ENCODE peak calls at places on chromosomes 16 and 17, in five cellular contexts. One of them, this sample, is unnamed.

GRCh38 chr17:41013606-41014005 is 4.7 kb upstream of the KRTAP3-1 start:
- DNase-seq in right lobe of liver: no peak
- DNase-seq in tibial artery: no peak
- DNase-seq in neuronal stem cell: no peak
- DNase-seq in mammary epithelial cell: no peak
- DNase-seq in this sample: no peak

GRCh38 chr17:7313028-7313889 is 1.9 kb downstream of the GPS2 start:
- DNase-seq in right lobe of liver: no peak
- DNase-seq in tibial artery: no peak
- DNase-seq in neuronal stem cell: no peak
- DNase-seq in mammary epithelial cell: peak; percentile 9
- DNase-seq in this sample: no peak

GRCh38 chr16:70775399-70775798 is 25.6 kb downstream of the VAC14 start:
- DNase-seq in right lobe of liver: no peak
- DNase-seq in tibial artery: no peak
- DNase-seq in neuronal stem cell: no peak
- DNase-seq in mammary epithelial cell: no peak
- DNase-seq in this sample: no peak

GRCh38 chr17:39962642-39963220 is at the start of gene GSDMA:
- DNase-seq in right lobe of liver: no peak
- DNase-seq in tibial artery: no peak
- DNase-seq in neuronal stem cell: no peak
- DNase-seq in mammary epithelial cell: no peak
- DNase-seq in this sample: no peak

GRCh38 chr17:78923660-78924453 is 1.3 kb downstream of the TIMP2 start:
- DNase-seq in right lobe of liver: peak; percentile 70
- DNase-seq in tibial artery: peak; percentile 85
- DNase-seq in neuronal stem cell: no peak
- DNase-seq in mammary epithelial cell: peak; percentile 81
- DNase-seq in this sample: peak; percentile 46

GRCh38 chr17:36884495-36885160 is 52.6 kb upstream of the LHX1 start:
- DNase-seq in right lobe of liver: no peak
- DNase-seq in tibial artery: no peak
- DNase-seq in neuronal stem cell: no peak
- DNase-seq in mammary epithelial cell: no peak
- DNase-seq in this sample: no peak

GRCh38 chr16:4179020-4179419 is 62.8 kb upstream of the ADCY9 start:
- DNase-seq in right lobe of liver: peak; percentile 70
- DNase-seq in tibial artery: no peak
- DNase-seq in neuronal stem cell: no peak
- DNase-seq in mammary epithelial cell: peak; percentile 82
- DNase-seq in this sample: no peak

GRCh38 chr16:12122202-12122601 is 145.7 kb downstream of the SNX29 start:
- DNase-seq in right lobe of liver: no peak
- DNase-seq in tibial artery: no peak
- DNase-seq in neuronal stem cell: no peak
- DNase-seq in mammary epithelial cell: no peak
- DNase-seq in this sample: no peak

GRCh38 chr16:74650966-74651567 is 15.6 kb downstream of the RFWD3 start:
- DNase-seq in right lobe of liver: no peak
- DNase-seq in tibial artery: no peak
- DNase-seq in neuronal stem cell: no peak
- DNase-seq in mammary epithelial cell: no peak
- DNase-seq in this sample: peak; percentile 26

GRCh38 chr16:20393801-20394637 is 10.5 kb downstream of the PDILT start:
- DNase-seq in right lobe of liver: peak; percentile 70
- DNase-seq in tibial artery: no peak
- DNase-seq in neuronal stem cell: no peak
- DNase-seq in mammary epithelial cell: no peak
- DNase-seq in this sample: no peak

GRCh38 chr16:78106659-78107058 is 7.2 kb downstream of the WWOX start:
- DNase-seq in right lobe of liver: no peak
- DNase-seq in tibial artery: no peak
- DNase-seq in neuronal stem cell: no peak
- DNase-seq in mammary epithelial cell: no peak
- DNase-seq in this sample: no peak

GRCh38 chr16:89862732-89863131 is 10.7 kb upstream of the TCF25 start:
- DNase-seq in right lobe of liver: no peak
- DNase-seq in tibial artery: no peak
- DNase-seq in neuronal stem cell: no peak
- DNase-seq in mammary epithelial cell: no peak
- DNase-seq in this sample: no peak

GRCh38 chr17:80847506-80848230 is 144.0 kb upstream of the CHMP6 start:
- DNase-seq in right lobe of liver: no peak
- DNase-seq in tibial artery: peak; percentile 46
- DNase-seq in neuronal stem cell: no peak
- DNase-seq in mammary epithelial cell: no peak
- DNase-seq in this sample: peak; percentile 44

GRCh38 chr16:17211797-17212196 is 259.0 kb downstream of the XYLT1 start:
- DNase-seq in right lobe of liver: no peak
- DNase-seq in tibial artery: no peak
- DNase-seq in neuronal stem cell: peak; percentile 36
- DNase-seq in mammary epithelial cell: no peak
- DNase-seq in this sample: peak; percentile 29

GRCh38 chr17:74380086-74380958 is 13.0 kb downstream of the GPR142 start:
- DNase-seq in right lobe of liver: no peak
- DNase-seq in tibial artery: peak; percentile 83
- DNase-seq in neuronal stem cell: no peak
- DNase-seq in mammary epithelial cell: peak; percentile 77
- DNase-seq in this sample: no peak

GRCh38 chr17:54920819-54921218 is 20.2 kb downstream of the TOM1L1 start:
- DNase-seq in right lobe of liver: no peak
- DNase-seq in tibial artery: no peak
- DNase-seq in neuronal stem cell: no peak
- DNase-seq in mammary epithelial cell: no peak
- DNase-seq in this sample: no peak

GRCh38 chr16:23216658-23217246 is 34.2 kb downstream of the SCNN1G start:
- DNase-seq in right lobe of liver: no peak
- DNase-seq in tibial artery: no peak
- DNase-seq in neuronal stem cell: no peak
- DNase-seq in mammary epithelial cell: no peak
- DNase-seq in this sample: no peak

GRCh38 chr17:43428524-43428923 is 29.7 kb downstream of the ARL4D start:
- DNase-seq in right lobe of liver: no peak
- DNase-seq in tibial artery: no peak
- DNase-seq in neuronal stem cell: no peak
- DNase-seq in mammary epithelial cell: no peak
- DNase-seq in this sample: no peak

GRCh38 chr17:68455756-68456528 is 1.4 kb downstream of the WIPI1 start:
- DNase-seq in right lobe of liver: no peak
- DNase-seq in tibial artery: no peak
- DNase-seq in neuronal stem cell: no peak
- DNase-seq in mammary epithelial cell: peak; percentile 92
- DNase-seq in this sample: no peak

GRCh38 chr17:37278247-37278894 is 97.4 kb upstream of the C17orf78 start:
- DNase-seq in right lobe of liver: no peak
- DNase-seq in tibial artery: no peak
- DNase-seq in neuronal stem cell: no peak
- DNase-seq in mammary epithelial cell: no peak
- DNase-seq in this sample: no peak

GRCh38 chr17:17587614-17588336 is 3.7 kb downstream of the PEMT start:
- DNase-seq in right lobe of liver: no peak
- DNase-seq in tibial artery: no peak
- DNase-seq in neuronal stem cell: no peak
- DNase-seq in mammary epithelial cell: no peak
- DNase-seq in this sample: no peak

GRCh38 chr17:50161023-50161910 is 4.5 kb upstream of the SGCA start:
- DNase-seq in right lobe of liver: peak; percentile 93
- DNase-seq in tibial artery: peak; percentile 96
- DNase-seq in neuronal stem cell: peak; percentile 94
- DNase-seq in mammary epithelial cell: peak; percentile 81
- DNase-seq in this sample: peak; percentile 94

GRCh38 chr17:74512041-74512440 is 19.2 kb downstream of the CD300LB start:
- DNase-seq in right lobe of liver: no peak
- DNase-seq in tibial artery: peak; percentile 64
- DNase-seq in neuronal stem cell: no peak
- DNase-seq in mammary epithelial cell: no peak
- DNase-seq in this sample: no peak

GRCh38 chr17:17416007-17416399 is 60.8 kb upstream of the MED9 start:
- DNase-seq in right lobe of liver: no peak
- DNase-seq in tibial artery: no peak
- DNase-seq in neuronal stem cell: peak; percentile 15
- DNase-seq in mammary epithelial cell: peak; percentile 72
- DNase-seq in this sample: peak; percentile 31

GRCh38 chr17:83006515-83007455 is 72.6 kb upstream of the METRNL start:
- DNase-seq in right lobe of liver: no peak
- DNase-seq in tibial artery: no peak
- DNase-seq in neuronal stem cell: no peak
- DNase-seq in mammary epithelial cell: no peak
- DNase-seq in this sample: no peak

GRCh38 chr17:50330151-50330753 is 15.7 kb upstream of the XYLT2 start:
- DNase-seq in right lobe of liver: no peak
- DNase-seq in tibial artery: no peak
- DNase-seq in neuronal stem cell: no peak
- DNase-seq in mammary epithelial cell: no peak
- DNase-seq in this sample: no peak

GRCh38 chr16:74713325-74713724 is 12.7 kb upstream of the MLKL start:
- DNase-seq in right lobe of liver: no peak
- DNase-seq in tibial artery: peak; percentile 55
- DNase-seq in neuronal stem cell: no peak
- DNase-seq in mammary epithelial cell: no peak
- DNase-seq in this sample: no peak

GRCh38 chr16:81003610-81004460 is 2.9 kb downstream of the CMC2 start:
- DNase-seq in right lobe of liver: no peak
- DNase-seq in tibial artery: no peak
- DNase-seq in neuronal stem cell: no peak
- DNase-seq in mammary epithelial cell: peak; percentile 3
- DNase-seq in this sample: peak; percentile 26

GRCh38 chr16:67177743-67178699 is 5.7 kb downstream of the MATCAP1 start:
- DNase-seq in right lobe of liver: peak; percentile 88
- DNase-seq in tibial artery: peak; percentile 85
- DNase-seq in neuronal stem cell: no peak
- DNase-seq in mammary epithelial cell: peak; percentile 94
- DNase-seq in this sample: no peak

GRCh38 chr17:10149573-10150399 is 48.6 kb downstream of the GAS7 start:
- DNase-seq in right lobe of liver: no peak
- DNase-seq in tibial artery: no peak
- DNase-seq in neuronal stem cell: no peak
- DNase-seq in mammary epithelial cell: peak; percentile 16
- DNase-seq in this sample: no peak

GRCh38 chr16:53829186-53829747 is 125.3 kb downstream of the FTO start:
- DNase-seq in right lobe of liver: no peak
- DNase-seq in tibial artery: no peak
- DNase-seq in neuronal stem cell: no peak
- DNase-seq in mammary epithelial cell: peak; percentile 57
- DNase-seq in this sample: no peak

GRCh38 chr17:70022175-70022574 is 52.9 kb upstream of the KCNJ16 start:
- DNase-seq in right lobe of liver: no peak
- DNase-seq in tibial artery: no peak
- DNase-seq in neuronal stem cell: no peak
- DNase-seq in mammary epithelial cell: no peak
- DNase-seq in this sample: no peak

GRCh38 chr16:20971420-20971819 is 70.8 kb downstream of the LYRM1 start:
- DNase-seq in right lobe of liver: no peak
- DNase-seq in tibial artery: no peak
- DNase-seq in neuronal stem cell: no peak
- DNase-seq in mammary epithelial cell: peak; percentile 82
- DNase-seq in this sample: no peak

DNA sequence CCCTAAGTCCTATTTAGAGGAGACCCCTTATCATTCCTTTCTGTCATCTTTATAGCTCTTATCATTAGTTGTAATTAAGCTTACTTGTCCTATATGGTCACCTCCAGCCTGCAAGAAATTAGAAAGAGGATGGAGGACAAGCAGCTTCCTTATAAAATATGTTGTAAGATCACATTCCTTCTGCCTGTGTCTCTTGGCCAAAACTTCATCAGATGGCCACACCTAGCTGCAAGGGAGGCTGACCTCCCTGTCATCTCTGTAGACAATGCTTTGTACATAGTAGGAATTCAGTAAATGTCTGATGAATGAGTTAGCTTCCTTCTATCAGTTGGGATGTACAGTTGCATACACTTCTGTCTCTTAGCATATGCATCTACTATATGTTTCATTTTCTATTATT is 1.9 kb downstream of the TTC19 start:
- DNase-seq in right lobe of liver: no peak
- DNase-seq in tibial artery: no peak
- DNase-seq in neuronal stem cell: no peak
- DNase-seq in mammary epithelial cell: peak; percentile 49
- DNase-seq in this sample: no peak
- H3K36me3 ChIP-seq in right lobe of liver: peaks cover 41% of the 10 kb centered on the region
- H3K36me3 ChIP-seq in tibial artery: peaks cover 53% of the 10 kb centered on the region
- H3K36me3 ChIP-seq in neuronal stem cell: peaks cover 23% of the 10 kb centered on the region
- H3K36me3 ChIP-seq in mammary epithelial cell: peaks cover 39% of the 10 kb centered on the region
- H3K36me3 ChIP-seq in this sample: peaks cover 47% of the 10 kb centered on the region

GRCh38 chr17:38453951-38454421 is 25.7 kb downstream of the ARHGAP23 start:
- DNase-seq in right lobe of liver: no peak
- DNase-seq in tibial artery: no peak
- DNase-seq in neuronal stem cell: no peak
- DNase-seq in mammary epithelial cell: no peak
- DNase-seq in this sample: no peak

GRCh38 chr17:38452719-38453118 is 24.5 kb downstream of the ARHGAP23 start:
- DNase-seq in right lobe of liver: no peak
- DNase-seq in tibial artery: no peak
- DNase-seq in neuronal stem cell: no peak
- DNase-seq in mammary epithelial cell: no peak
- DNase-seq in this sample: no peak

GRCh38 chr17:38456031-38456815 is 28.0 kb downstream of the ARHGAP23 start:
- DNase-seq in right lobe of liver: no peak
- DNase-seq in tibial artery: no peak
- DNase-seq in neuronal stem cell: no peak
- DNase-seq in mammary epithelial cell: no peak
- DNase-seq in this sample: no peak

GRCh38 chr17:38454528-38454927 is 26.3 kb downstream of the ARHGAP23 start:
- DNase-seq in right lobe of liver: peak; percentile 76
- DNase-seq in tibial artery: peak; percentile 98
- DNase-seq in neuronal stem cell: no peak
- DNase-seq in mammary epithelial cell: peak; percentile 75
- DNase-seq in this sample: no peak

GRCh38 chr17:38455288-38455915 is 27.1 kb downstream of the ARHGAP23 start:
- DNase-seq in right lobe of liver: no peak
- DNase-seq in tibial artery: no peak
- DNase-seq in neuronal stem cell: no peak
- DNase-seq in mammary epithelial cell: no peak
- DNase-seq in this sample: no peak
- H3K4me1 ChIP-seq in right lobe of liver: no peaks in the 10 kb centered on the region
- H3K4me1 ChIP-seq in tibial artery: peaks cover 38% of the 10 kb centered on the region
- H3K4me1 ChIP-seq in neuronal stem cell: peaks cover 70% of the 10 kb centered on the region
- H3K4me1 ChIP-seq in mammary epithelial cell: peaks cover 50% of the 10 kb centered on the region
- H3K4me1 ChIP-seq in this sample: no peaks in the 10 kb centered on the region

DNA sequence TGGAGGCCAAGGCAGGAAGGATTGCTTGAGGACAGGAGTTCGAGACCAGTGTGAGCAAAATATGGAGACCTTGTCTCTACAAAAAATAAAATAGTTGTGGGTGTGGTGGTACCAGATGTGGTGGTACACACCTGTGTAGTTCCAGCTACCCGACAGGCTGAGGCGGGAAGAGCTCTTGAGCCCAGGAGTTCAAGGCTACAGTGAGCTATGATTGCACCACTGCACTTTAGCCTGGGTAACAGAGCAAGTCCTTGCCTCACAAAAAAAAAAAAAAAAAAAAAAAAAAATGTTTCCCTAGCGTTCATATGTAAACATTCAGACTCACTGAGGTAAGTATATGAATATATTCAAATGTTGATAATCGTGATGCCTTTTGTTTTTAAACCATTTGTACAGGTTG is 39.5 kb downstream of the CLUH start:
- DNase-seq in right lobe of liver: no peak
- DNase-seq in tibial artery: no peak
- DNase-seq in neuronal stem cell: no peak
- DNase-seq in mammary epithelial cell: no peak
- DNase-seq in this sample: no peak
- H3K36me3 ChIP-seq in right lobe of liver: peaks cover 39% of the 10 kb centered on the region
- H3K36me3 ChIP-seq in tibial artery: peaks cover 92% of the 10 kb centered on the region
- H3K36me3 ChIP-seq in neuronal stem cell: peaks cover 23% of the 10 kb centered on the region
- H3K36me3 ChIP-seq in mammary epithelial cell: peaks cover 43% of the 10 kb centered on the region
- H3K36me3 ChIP-seq in this sample: peaks cover 85% of the 10 kb centered on the region

GRCh38 chr17:4440690-4441686 is 7.2 kb downstream of the SPNS3 start:
- DNase-seq in right lobe of liver: no peak
- DNase-seq in tibial artery: no peak
- DNase-seq in neuronal stem cell: no peak
- DNase-seq in mammary epithelial cell: no peak
- DNase-seq in this sample: no peak
- H3K4me1 ChIP-seq in right lobe of liver: no peaks in the 10 kb centered on the region
- H3K4me1 ChIP-seq in tibial artery: no peaks in the 10 kb centered on the region
- H3K4me1 ChIP-seq in neuronal stem cell: no peaks in the 10 kb centered on the region
- H3K4me1 ChIP-seq in mammary epithelial cell: no peaks in the 10 kb centered on the region
- H3K4me1 ChIP-seq in this sample: no peaks in the 10 kb centered on the region

This sample was measured in CD4-positive, CD25-positive, alpha-beta regulatory T cell.